ENCODE peak calls at places on chromosomes 1 and 21, in ten cellular contexts. One of them, this sample, is unnamed.

GRCh38 chr21:45235488-45235887 is 52.2 kb downstream of the POFUT2 start:
- DNase-seq in NCI-H1048: no peak
- DNase-seq in left cardiac atrium: no peak
- DNase-seq in GM03348: no peak
- DNase-seq in NCI-H748 treated with DMSO at 0.1 percent for 48 hours: no peak
- DNase-seq in esophagus muscularis mucosa: no peak
- DNase-seq in GM23248: no peak
- DNase-seq in activated T-helper 1 cell treated with Interleukin-2 at 50 U/mL for 16 hours: no peak
- DNase-seq in NCI-H1417: no peak
- DNase-seq in sigmoid colon: no peak
- DNase-seq in this sample: no peak

GRCh38 chr1:205631010-205631726 is 643 bp downstream of the ELK4 start:
- DNase-seq in NCI-H1048: peak
- DNase-seq in left cardiac atrium: peak
- DNase-seq in GM03348: peak
- DNase-seq in NCI-H748 treated with DMSO at 0.1 percent for 48 hours: peak
- DNase-seq in esophagus muscularis mucosa: peak
- DNase-seq in GM23248: peak
- DNase-seq in activated T-helper 1 cell treated with Interleukin-2 at 50 U/mL for 16 hours: peak
- DNase-seq in NCI-H1417: peak
- DNase-seq in sigmoid colon: peak
- DNase-seq in this sample: peak

GRCh38 chr1:231021540-231022031 is 18.5 kb downstream of the FAM89A start:
- DNase-seq in NCI-H1048: no peak
- DNase-seq in left cardiac atrium: no peak
- DNase-seq in GM03348: no peak
- DNase-seq in NCI-H748 treated with DMSO at 0.1 percent for 48 hours: no peak
- DNase-seq in esophagus muscularis mucosa: no peak
- DNase-seq in GM23248: no peak
- DNase-seq in activated T-helper 1 cell treated with Interleukin-2 at 50 U/mL for 16 hours: no peak
- DNase-seq in NCI-H1417: no peak
- DNase-seq in sigmoid colon: no peak
- DNase-seq in this sample: no peak

GRCh38 chr1:3231826-3232225 is 162.8 kb downstream of the PRDM16 start:
- DNase-seq in NCI-H1048: no peak
- DNase-seq in left cardiac atrium: no peak
- DNase-seq in GM03348: no peak
- DNase-seq in NCI-H748 treated with DMSO at 0.1 percent for 48 hours: no peak
- DNase-seq in esophagus muscularis mucosa: no peak
- DNase-seq in GM23248: no peak
- DNase-seq in activated T-helper 1 cell treated with Interleukin-2 at 50 U/mL for 16 hours: no peak
- DNase-seq in NCI-H1417: no peak
- DNase-seq in sigmoid colon: no peak
- DNase-seq in this sample: no peak

GRCh38 chr1:117586747-117587478 is 18.9 kb upstream of the TENT5C start:
- DNase-seq in NCI-H1048: no peak
- DNase-seq in left cardiac atrium: no peak
- DNase-seq in GM03348: peak
- DNase-seq in NCI-H748 treated with DMSO at 0.1 percent for 48 hours: no peak
- DNase-seq in esophagus muscularis mucosa: no peak
- DNase-seq in GM23248: no peak
- DNase-seq in activated T-helper 1 cell treated with Interleukin-2 at 50 U/mL for 16 hours: no peak
- DNase-seq in NCI-H1417: no peak
- DNase-seq in sigmoid colon: peak
- DNase-seq in this sample: no peak

GRCh38 chr1:14602131-14602530 is 3.6 kb downstream of the KAZN start:
- DNase-seq in NCI-H1048: peak
- DNase-seq in left cardiac atrium: peak
- DNase-seq in GM03348: peak
- DNase-seq in NCI-H748 treated with DMSO at 0.1 percent for 48 hours: no peak
- DNase-seq in esophagus muscularis mucosa: peak
- DNase-seq in GM23248: peak
- DNase-seq in activated T-helper 1 cell treated with Interleukin-2 at 50 U/mL for 16 hours: no peak
- DNase-seq in NCI-H1417: no peak
- DNase-seq in sigmoid colon: peak
- DNase-seq in this sample: peak

GRCh38 chr1:11787251-11787803 is 18.4 kb downstream of the MTHFR start:
- DNase-seq in NCI-H1048: no peak
- DNase-seq in left cardiac atrium: peak
- DNase-seq in GM03348: peak
- DNase-seq in NCI-H748 treated with DMSO at 0.1 percent for 48 hours: no peak
- DNase-seq in esophagus muscularis mucosa: no peak
- DNase-seq in GM23248: peak
- DNase-seq in activated T-helper 1 cell treated with Interleukin-2 at 50 U/mL for 16 hours: no peak
- DNase-seq in NCI-H1417: no peak
- DNase-seq in sigmoid colon: peak
- DNase-seq in this sample: peak

GRCh38 chr21:37547615-37547975 is 181.0 kb downstream of the DYRK1A start:
- DNase-seq in NCI-H1048: no peak
- DNase-seq in left cardiac atrium: no peak
- DNase-seq in GM03348: no peak
- DNase-seq in NCI-H748 treated with DMSO at 0.1 percent for 48 hours: no peak
- DNase-seq in esophagus muscularis mucosa: no peak
- DNase-seq in GM23248: no peak
- DNase-seq in activated T-helper 1 cell treated with Interleukin-2 at 50 U/mL for 16 hours: no peak
- DNase-seq in NCI-H1417: no peak
- DNase-seq in sigmoid colon: no peak
- DNase-seq in this sample: no peak

GRCh38 chr1:177571485-177572076 is 398.3 kb downstream of the SEC16B start:
- DNase-seq in NCI-H1048: no peak
- DNase-seq in left cardiac atrium: no peak
- DNase-seq in GM03348: no peak
- DNase-seq in NCI-H748 treated with DMSO at 0.1 percent for 48 hours: peak
- DNase-seq in esophagus muscularis mucosa: no peak
- DNase-seq in GM23248: no peak
- DNase-seq in activated T-helper 1 cell treated with Interleukin-2 at 50 U/mL for 16 hours: no peak
- DNase-seq in NCI-H1417: no peak
- DNase-seq in sigmoid colon: no peak
- DNase-seq in this sample: peak

GRCh38 chr1:170590921-170591705 is 59.1 kb downstream of the GORAB start:
- DNase-seq in NCI-H1048: no peak
- DNase-seq in left cardiac atrium: no peak
- DNase-seq in GM03348: no peak
- DNase-seq in NCI-H748 treated with DMSO at 0.1 percent for 48 hours: no peak
- DNase-seq in esophagus muscularis mucosa: no peak
- DNase-seq in GM23248: peak
- DNase-seq in activated T-helper 1 cell treated with Interleukin-2 at 50 U/mL for 16 hours: no peak
- DNase-seq in NCI-H1417: no peak
- DNase-seq in sigmoid colon: no peak
- DNase-seq in this sample: peak

GRCh38 chr1:40059292-40059959 is 18.9 kb downstream of the CAP1 start:
- DNase-seq in NCI-H1048: no peak
- DNase-seq in left cardiac atrium: no peak
- DNase-seq in GM03348: peak
- DNase-seq in NCI-H748 treated with DMSO at 0.1 percent for 48 hours: no peak
- DNase-seq in esophagus muscularis mucosa: no peak
- DNase-seq in GM23248: peak
- DNase-seq in activated T-helper 1 cell treated with Interleukin-2 at 50 U/mL for 16 hours: no peak
- DNase-seq in NCI-H1417: no peak
- DNase-seq in sigmoid colon: no peak
- DNase-seq in this sample: no peak

GRCh38 chr1:24322636-24323177 is 3.5 kb downstream of the GRHL3 start:
- DNase-seq in NCI-H1048: no peak
- DNase-seq in left cardiac atrium: no peak
- DNase-seq in GM03348: peak
- DNase-seq in NCI-H748 treated with DMSO at 0.1 percent for 48 hours: no peak
- DNase-seq in esophagus muscularis mucosa: no peak
- DNase-seq in GM23248: no peak
- DNase-seq in activated T-helper 1 cell treated with Interleukin-2 at 50 U/mL for 16 hours: no peak
- DNase-seq in NCI-H1417: no peak
- DNase-seq in sigmoid colon: no peak
- DNase-seq in this sample: no peak

GRCh38 chr21:31531967-31532366 is 127.5 kb upstream of the SOD1 start:
- DNase-seq in NCI-H1048: no peak
- DNase-seq in left cardiac atrium: no peak
- DNase-seq in GM03348: no peak
- DNase-seq in NCI-H748 treated with DMSO at 0.1 percent for 48 hours: no peak
- DNase-seq in esophagus muscularis mucosa: no peak
- DNase-seq in GM23248: no peak
- DNase-seq in activated T-helper 1 cell treated with Interleukin-2 at 50 U/mL for 16 hours: no peak
- DNase-seq in NCI-H1417: no peak
- DNase-seq in sigmoid colon: no peak
- DNase-seq in this sample: peak

GRCh38 chr1:225342695-225343094 is 85.1 kb downstream of the LBR start:
- DNase-seq in NCI-H1048: no peak
- DNase-seq in left cardiac atrium: no peak
- DNase-seq in GM03348: no peak
- DNase-seq in NCI-H748 treated with DMSO at 0.1 percent for 48 hours: no peak
- DNase-seq in esophagus muscularis mucosa: no peak
- DNase-seq in GM23248: no peak
- DNase-seq in activated T-helper 1 cell treated with Interleukin-2 at 50 U/mL for 16 hours: no peak
- DNase-seq in NCI-H1417: no peak
- DNase-seq in sigmoid colon: no peak
- DNase-seq in this sample: no peak

GRCh38 chr1:29271724-29272123 is 35.4 kb downstream of the PTPRU start:
- DNase-seq in NCI-H1048: no peak
- DNase-seq in left cardiac atrium: peak
- DNase-seq in GM03348: peak
- DNase-seq in NCI-H748 treated with DMSO at 0.1 percent for 48 hours: no peak
- DNase-seq in esophagus muscularis mucosa: no peak
- DNase-seq in GM23248: peak
- DNase-seq in activated T-helper 1 cell treated with Interleukin-2 at 50 U/mL for 16 hours: no peak
- DNase-seq in NCI-H1417: no peak
- DNase-seq in sigmoid colon: peak
- DNase-seq in this sample: peak

GRCh38 chr1:98669355-98670296 is 8.1 kb downstream of the SNX7 start:
- DNase-seq in NCI-H1048: no peak
- DNase-seq in left cardiac atrium: no peak
- DNase-seq in GM03348: peak
- DNase-seq in NCI-H748 treated with DMSO at 0.1 percent for 48 hours: no peak
- DNase-seq in esophagus muscularis mucosa: no peak
- DNase-seq in GM23248: peak
- DNase-seq in activated T-helper 1 cell treated with Interleukin-2 at 50 U/mL for 16 hours: no peak
- DNase-seq in NCI-H1417: no peak
- DNase-seq in sigmoid colon: no peak
- DNase-seq in this sample: no peak

GRCh38 chr1:30109853-30110252 is 613.5 kb downstream of the MATN1 start:
- DNase-seq in NCI-H1048: no peak
- DNase-seq in left cardiac atrium: peak
- DNase-seq in GM03348: no peak
- DNase-seq in NCI-H748 treated with DMSO at 0.1 percent for 48 hours: no peak
- DNase-seq in esophagus muscularis mucosa: no peak
- DNase-seq in GM23248: peak
- DNase-seq in activated T-helper 1 cell treated with Interleukin-2 at 50 U/mL for 16 hours: no peak
- DNase-seq in NCI-H1417: no peak
- DNase-seq in sigmoid colon: peak
- DNase-seq in this sample: no peak

GRCh38 chr1:117466761-117467160 is 99.5 kb downstream of the MAN1A2 start:
- DNase-seq in NCI-H1048: no peak
- DNase-seq in left cardiac atrium: no peak
- DNase-seq in GM03348: peak
- DNase-seq in NCI-H748 treated with DMSO at 0.1 percent for 48 hours: no peak
- DNase-seq in esophagus muscularis mucosa: no peak
- DNase-seq in GM23248: peak
- DNase-seq in activated T-helper 1 cell treated with Interleukin-2 at 50 U/mL for 16 hours: no peak
- DNase-seq in NCI-H1417: no peak
- DNase-seq in sigmoid colon: no peak
- DNase-seq in this sample: peak

GRCh38 chr1:56304975-56305374 is 274.4 kb downstream of the PLPP3 start:
- DNase-seq in NCI-H1048: no peak
- DNase-seq in left cardiac atrium: no peak
- DNase-seq in GM03348: no peak
- DNase-seq in NCI-H748 treated with DMSO at 0.1 percent for 48 hours: no peak
- DNase-seq in esophagus muscularis mucosa: no peak
- DNase-seq in GM23248: no peak
- DNase-seq in activated T-helper 1 cell treated with Interleukin-2 at 50 U/mL for 16 hours: no peak
- DNase-seq in NCI-H1417: no peak
- DNase-seq in sigmoid colon: no peak
- DNase-seq in this sample: no peak

This sample was measured in NCI-H69.